ENCODE peak calls at places on chromosomes 2 and 18, in five cellular contexts. S is mesenchymal stem cell, Q is IMR-90, J is H1, P is trophoblast cell. E is an unnamed sample.

GRCh38 chr18:621181-621580 is 24.4 kb downstream of the CLUL1 start:
- DNase-seq in S (peak), Q (peak), J (no peak), P (no peak), E (no peak)

GRCh38 chr2:126850951-126851350 is 47.7 kb upstream of the TEX51 start:
- DNase-seq in S (no peak), Q (no peak), J (no peak), P (no peak), E (no peak)

GRCh38 chr2:167103028-167103756 is 214.9 kb downstream of the XIRP2 start:
- DNase-seq in S (no peak), Q (no peak), J (no peak), P (no peak), E (no peak)

GRCh38 chr2:160390544-160391258 is 102.9 kb downstream of the RBMS1 start:
- DNase-seq in S (no peak), Q (peak), J (no peak), P (no peak), E (no peak)

GRCh38 chr2:27651056-27651455 is 12.4 kb downstream of the SUPT7L start:
- DNase-seq in S (no peak), Q (peak), J (no peak), P (peak), E (no peak)

GRCh38 chr2:74571058-74571457 is 16.5 kb downstream of the DOK1 start:
- DNase-seq in S (no peak), Q (no peak), J (no peak), P (no peak), E (no peak)

GRCh38 chr2:156955701-156956100 is 301.8 kb upstream of the GALNT5 start:
- DNase-seq in S (no peak), Q (no peak), J (no peak), P (peak), E (no peak)

GRCh38 chr2:149606251-149606811 is 18.8 kb upstream of the MMADHC start:
- DNase-seq in S (no peak), Q (peak), J (no peak), P (peak), E (no peak)

GRCh38 chr2:8918412-8918811 is 81.0 kb upstream of the KIDINS220 start:
- DNase-seq in S (no peak), Q (no peak), J (no peak), P (no peak), E (no peak)

GRCh38 chr2:105741216-105741615 is 3.5 kb upstream of the NCK2 start:
- DNase-seq in S (no peak), Q (no peak), J (no peak), P (no peak), E (no peak)

GRCh38 chr2:8633735-8634313 is 48.0 kb upstream of the ID2 start:
- DNase-seq in S (peak), Q (peak), J (no peak), P (no peak), E (no peak)

GRCh38 chr2:27356056-27356381 is 545 bp downstream of the GTF3C2 start:
- DNase-seq in S (peak), Q (peak), J (peak), P (peak), E (no peak)

GRCh38 chr18:57429607-57430165 is 5.5 kb upstream of the ONECUT2 start:
- DNase-seq in S (no peak), Q (no peak), J (no peak), P (no peak), E (peak)

GRCh38 chr2:128503358-128504241 is 184.9 kb upstream of the HS6ST1 start:
- DNase-seq in S (no peak), Q (no peak), J (peak), P (no peak), E (no peak)

GRCh38 chr18:36490907-36491306 is 193.4 kb downstream of the FHOD3 start:
- DNase-seq in S (no peak), Q (no peak), J (no peak), P (no peak), E (no peak)

GRCh38 chr2:240520974-240521350 is 36.8 kb downstream of the ANKMY1 start:
- DNase-seq in S (no peak), Q (no peak), J (peak), P (no peak), E (no peak)

GRCh38 chr2:64259301-64259700 is 115.1 kb upstream of the PELI1 start:
- DNase-seq in S (no peak), Q (no peak), J (no peak), P (no peak), E (no peak)
- H2AK5ac ChIP-seq in S (no peak), Q (no peak), J (no peak), P (no peak), E (no peak)

GRCh38 chr2:102253140-102253752 is 58.1 kb upstream of the IL1RL1 start:
- DNase-seq in S (peak), Q (no peak), J (no peak), P (no peak), E (no peak)

GRCh38 chr2:102251042-102251848 is 60.1 kb upstream of the IL1RL1 start:
- DNase-seq in S (no peak), Q (no peak), J (peak), P (peak), E (no peak)

GRCh38 chr2:102253753-102254150 is 57.6 kb upstream of the IL1RL1 start:
- DNase-seq in S (no peak), Q (peak), J (no peak), P (no peak), E (no peak)

GRCh38 chr2:102250278-102250821 is 61.0 kb upstream of the IL1RL1 start:
- DNase-seq in S (no peak), Q (no peak), J (no peak), P (no peak), E (no peak)

GRCh38 chr2:102251849-102252203 is 59.5 kb upstream of the IL1RL1 start:
- DNase-seq in S (no peak), Q (no peak), J (no peak), P (no peak), E (no peak)
- H3K4me3 ChIP-seq in S (no peak), Q (no peak), J (no peak), P (no peak), E (no peak)

DNA sequence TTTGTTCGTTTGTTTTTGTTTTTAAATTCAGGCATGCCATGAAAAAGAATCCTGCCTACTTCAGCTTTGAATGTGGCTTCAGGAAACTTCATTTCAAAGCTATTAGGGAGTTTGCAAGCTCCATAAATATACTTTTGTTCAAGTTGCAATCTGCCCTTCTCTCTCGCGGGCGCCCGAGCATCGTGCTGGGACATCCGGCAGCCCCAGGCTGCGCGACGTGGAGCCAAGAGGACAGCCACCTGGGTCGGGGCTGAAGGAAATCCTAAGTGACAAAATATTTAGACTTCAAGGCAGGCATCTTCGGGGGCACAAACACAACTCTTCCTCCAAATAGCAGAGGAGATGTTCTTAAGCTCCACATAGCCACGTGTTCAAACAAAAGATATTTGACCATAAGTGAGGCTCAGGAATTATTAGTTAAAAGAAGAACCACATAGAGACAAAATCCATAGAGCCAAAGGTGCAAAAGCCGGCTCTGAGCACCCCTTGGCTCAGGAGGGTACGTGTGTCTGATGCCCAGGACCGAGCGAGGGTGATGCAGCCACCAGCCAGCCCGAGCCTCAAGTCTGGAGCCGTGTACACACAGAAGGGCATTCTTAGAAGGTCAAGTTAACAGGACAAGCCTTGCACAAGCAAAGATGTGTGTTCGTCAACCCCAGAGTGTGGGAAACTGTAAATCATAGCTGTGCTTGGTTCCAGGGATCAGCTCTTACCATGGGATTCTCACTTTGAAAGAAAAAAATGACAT is 256.5 kb upstream of the SALL3 start:
- DNase-seq in S (no peak), Q (no peak), J (no peak), P (no peak), E (no peak)
- H3K14ac ChIP-seq in S (no peak), Q (no peak), J (no peak), P (no peak), E (no peak)

DNA sequence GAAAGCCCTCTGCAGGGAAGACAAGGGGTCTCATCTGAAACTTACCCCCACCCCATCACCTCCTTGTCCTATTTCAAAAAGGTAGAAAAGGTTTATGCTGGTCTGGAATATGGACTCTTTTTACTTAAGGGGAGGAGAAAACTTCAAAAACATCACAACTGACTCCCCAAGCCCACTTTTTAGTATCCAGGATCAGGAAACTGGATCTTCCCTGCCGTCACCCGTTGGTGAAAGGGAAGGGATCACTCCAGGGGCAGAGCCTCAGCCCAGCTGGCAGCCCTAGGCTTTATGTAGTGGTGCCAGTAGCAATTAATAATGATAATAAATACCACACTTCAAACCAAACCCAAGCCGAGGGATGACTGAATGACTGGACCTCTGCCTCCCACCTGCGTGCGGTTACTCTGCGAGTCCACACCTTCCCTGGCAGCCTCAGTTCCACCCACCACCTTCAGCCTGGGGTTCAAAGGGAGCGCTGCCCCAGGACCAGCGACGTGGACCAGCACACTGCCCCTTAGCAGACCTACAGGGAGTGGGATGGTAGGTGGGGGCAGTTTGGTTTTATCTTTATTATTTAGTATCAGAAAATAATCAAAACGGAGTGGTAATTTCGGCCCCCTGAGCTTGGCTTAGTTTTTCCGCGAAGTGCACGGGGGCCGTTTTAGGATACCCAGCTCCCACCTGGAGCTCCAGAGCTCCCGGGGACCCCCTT is 4.9 kb upstream of the GATA6 start:
- DNase-seq in S (no peak), Q (no peak), J (no peak), P (no peak), E (no peak)
- H2AK5ac ChIP-seq in S (no peak), Q (no peak), J (no peak), P (no peak), E (no peak)

DNA sequence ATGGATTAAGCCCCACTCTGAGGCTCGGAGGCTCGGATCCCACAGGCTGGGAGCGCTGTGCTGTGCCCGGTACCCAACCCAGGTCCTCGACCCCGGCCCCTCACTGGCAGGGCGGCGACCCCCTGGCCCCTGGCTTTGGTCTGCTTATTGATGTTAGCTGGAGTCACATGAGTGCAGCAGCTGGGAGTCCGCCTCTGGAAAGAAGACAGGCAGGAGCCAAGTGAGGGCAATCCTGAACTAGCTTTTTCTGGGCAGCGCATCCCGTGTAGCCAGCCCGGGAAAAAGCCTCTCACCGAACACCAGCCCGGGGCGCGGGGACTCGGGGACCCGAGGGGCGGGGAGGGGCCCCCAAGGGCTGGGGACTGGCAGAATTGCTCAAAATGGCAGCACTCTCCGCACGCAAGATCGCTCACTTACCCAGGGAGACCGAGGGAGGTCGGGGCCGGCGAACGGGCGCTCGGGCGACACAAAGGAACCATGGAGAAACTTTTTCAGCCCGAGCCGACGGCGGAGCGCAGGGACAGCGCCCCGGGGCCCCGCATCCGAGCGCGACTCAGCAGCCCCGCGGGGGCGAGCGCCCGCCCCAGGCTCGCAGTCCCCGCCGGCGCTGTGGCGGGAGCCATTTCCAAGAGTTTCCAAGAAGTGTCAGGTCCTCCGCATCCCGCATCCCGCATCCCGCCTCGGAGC is 566 bp downstream of the TMEM200C start:
- DNase-seq in S (no peak), Q (peak), J (peak), P (peak), E (peak)
- H3K4me3 ChIP-seq in S (peak), Q (peak), J (peak), P (peak), E (peak)

DNA sequence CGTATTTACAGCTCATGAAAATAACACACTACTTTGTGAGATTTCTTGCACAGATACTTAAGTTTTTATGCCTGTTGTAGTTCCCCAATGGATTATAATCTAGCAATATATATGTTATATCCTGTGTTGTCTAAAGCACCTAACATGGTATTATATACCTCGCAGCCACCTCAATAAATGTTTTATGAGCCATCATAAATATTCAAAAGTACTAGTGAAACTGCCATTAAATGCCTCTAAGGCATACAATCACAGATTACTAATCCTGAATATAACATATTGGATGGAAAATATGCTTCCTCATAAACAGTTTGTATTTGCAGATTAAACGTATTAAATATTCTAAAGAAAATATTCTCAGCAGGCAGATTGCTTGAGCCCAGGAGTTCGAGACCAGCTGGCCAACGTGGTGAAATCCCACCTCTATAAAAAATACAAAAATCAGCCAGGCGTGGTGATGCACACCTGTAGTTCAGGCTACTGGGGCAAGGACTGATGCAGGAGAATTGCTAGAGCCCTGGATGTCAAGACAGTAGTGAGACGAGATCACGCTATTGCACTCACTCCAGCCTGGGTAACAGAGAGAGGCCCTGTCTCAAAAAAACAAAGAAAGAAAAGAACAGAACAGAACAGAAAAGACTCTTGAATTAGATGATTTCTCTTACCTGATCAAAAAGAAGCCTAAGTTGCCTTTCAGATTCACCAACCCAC is 64.1 kb downstream of the ATAD2B start:
- DNase-seq in S (no peak), Q (no peak), J (no peak), P (no peak), E (no peak)
- H3K14ac ChIP-seq in S (no peak), Q (no peak), J (no peak), P (no peak), E (no peak)

GRCh38 chr2:98140210-98140609 is 53.2 kb downstream of the VWA3B start:
- DNase-seq in S (no peak), Q (no peak), J (no peak), P (no peak), E (no peak)

GRCh38 chr2:98142106-98142815 is 55.3 kb downstream of the VWA3B start:
- DNase-seq in S (no peak), Q (no peak), J (no peak), P (no peak), E (no peak)

GRCh38 chr2:98148968-98149697 is 62.2 kb downstream of the VWA3B start:
- DNase-seq in S (peak), Q (peak), J (no peak), P (no peak), E (no peak)

GRCh38 chr2:98145070-98145469 is 58.1 kb downstream of the VWA3B start:
- DNase-seq in S (no peak), Q (no peak), J (no peak), P (no peak), E (no peak)
- H2AK5ac ChIP-seq in S (no peak), Q (no peak), J (no peak), P (no peak), E (no peak)

GRCh38 chr18:13361422-13361821 is 142.9 kb downstream of the LDLRAD4 start:
- DNase-seq in S (no peak), Q (no peak), J (no peak), P (no peak), E (no peak)

GRCh38 chr18:13359195-13359594 is 140.6 kb downstream of the LDLRAD4 start:
- DNase-seq in S (no peak), Q (no peak), J (no peak), P (no peak), E (no peak)

GRCh38 chr18:13364721-13365205 is 146.2 kb downstream of the LDLRAD4 start:
- DNase-seq in S (no peak), Q (no peak), J (no peak), P (no peak), E (no peak)

GRCh38 chr18:13362051-13362450 is 143.5 kb downstream of the LDLRAD4 start:
- DNase-seq in S (no peak), Q (no peak), J (no peak), P (no peak), E (no peak)

GRCh38 chr18:13362617-13363016 is 144.1 kb downstream of the LDLRAD4 start:
- DNase-seq in S (no peak), Q (no peak), J (no peak), P (no peak), E (no peak)
- H3K4me3 ChIP-seq in S (no peak), Q (no peak), J (no peak), P (no peak), E (no peak)

DNA sequence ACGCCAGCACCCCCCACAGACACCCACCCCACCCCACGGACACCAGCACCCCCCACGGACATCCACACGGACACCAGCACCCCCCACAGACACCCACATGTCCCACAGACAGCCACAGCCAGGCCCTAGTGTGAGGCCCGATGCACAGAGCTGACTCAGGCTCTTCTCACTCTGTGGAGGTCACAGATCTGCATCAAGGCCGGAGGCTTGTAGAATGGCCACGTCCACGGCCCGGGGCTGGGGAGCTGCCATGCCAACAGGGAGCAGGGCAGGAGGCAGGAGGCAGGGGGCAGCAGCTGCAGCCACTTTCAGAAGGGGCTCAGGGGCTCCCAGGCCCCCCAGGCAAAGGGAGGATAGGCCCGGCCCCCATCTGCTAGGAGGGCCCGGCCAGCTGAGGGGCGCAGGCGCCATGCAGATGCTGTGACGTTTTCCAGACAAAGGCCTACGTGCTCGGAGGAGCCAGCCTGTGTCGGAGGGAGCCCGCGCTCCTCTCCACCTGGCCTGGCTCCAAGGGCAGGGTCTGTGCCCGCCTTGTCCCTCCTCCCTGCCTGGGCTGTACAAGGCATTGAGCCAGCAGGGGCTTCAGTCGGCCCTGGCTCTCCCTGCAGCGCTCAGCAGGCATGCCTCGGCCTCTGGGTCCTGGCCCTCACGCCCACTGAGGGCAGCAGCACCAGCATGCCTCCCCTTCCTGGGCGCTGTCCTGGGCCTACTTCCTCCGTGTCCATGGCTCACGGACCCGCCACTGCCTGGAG is 249.0 kb downstream of the TWIST2 start:
- DNase-seq in S (no peak), Q (no peak), J (no peak), P (no peak), E (no peak)
- H3K14ac ChIP-seq in S (no peak), Q (no peak), J (no peak), P (no peak), E (no peak)

E was measured in neuronal stem cell.